ENCODE peak calls at places on chromosome 1, in six cellular contexts. Y is lower leg skin, L is body of pancreas, Z is suprapubic skin, W is A549, N is spleen. V is an unnamed sample.

GRCh38 chr1:69824932-69825331 is 257.2 kb downstream of the LRRC7 start:
- DNase-seq in W (no peak), Y (no peak), N (no peak), L (peak; percentile 8), Z (no peak), V (no peak)

GRCh38 chr1:29896791-29897725 is 660.7 kb downstream of the PTPRU start:
- DNase-seq in W (no peak), N (no peak), L (no peak), Y (peak; percentile 60), Z (peak; percentile 54), V (no peak)

GRCh38 chr1:116150368-116150767 is 39.2 kb downstream of the MAB21L3 start:
- DNase-seq in L (no peak), Y (no peak), Z (no peak), W (no peak), N (no peak), V (no peak)

GRCh38 chr1:28518000-28518744 is 12.3 kb downstream of the RCC1 start:
- DNase-seq in N (peak; percentile 98), L (peak; percentile 91), Z (peak; percentile 94), Y (peak; percentile 97), W (peak; percentile 86), V (peak; percentile 83)

GRCh38 chr1:59272507-59272906 is 24.4 kb upstream of the FGGY start:
- DNase-seq in L (no peak), N (no peak), W (no peak), Z (no peak), Y (no peak), V (no peak)

GRCh38 chr1:45979074-45979777 is 153.2 kb downstream of the PIK3R3 start:
- DNase-seq in Z (no peak), L (no peak), N (no peak), W (peak; percentile 30), Y (no peak), V (no peak)

GRCh38 chr1:62230724-62231123 is 36.1 kb downstream of the L1TD1 start:
- DNase-seq in Y (no peak), Z (no peak), N (no peak), L (no peak), W (peak; percentile 62), V (no peak)

GRCh38 chr1:2279210-2279639 is 51.1 kb downstream of the SKI start:
- DNase-seq in Z (no peak), L (no peak), Y (no peak), W (no peak), N (peak; percentile 82), V (no peak)

GRCh38 chr1:183137782-183138181 is 48.3 kb upstream of the LAMC2 start:
- DNase-seq in L (no peak), Y (no peak), Z (no peak), W (no peak), N (no peak), V (no peak)

GRCh38 chr1:1940123-1940425 is 21.0 kb upstream of the TMEM52 start:
- DNase-seq in L (no peak), W (no peak), Z (no peak), Y (no peak), N (peak; percentile 48), V (no peak)

GRCh38 chr1:193408782-193409293 is 222.4 kb upstream of the B3GALT2 start:
- DNase-seq in W (peak; percentile 43), L (peak; percentile 92), Y (peak; percentile 86), N (no peak), Z (no peak), V (no peak)

GRCh38 chr1:213138892-213139291 is 87.9 kb downstream of the RPS6KC1 start:
- DNase-seq in L (no peak), N (no peak), Z (no peak), W (no peak), Y (no peak), V (no peak)

GRCh38 chr1:35769759-35770446 is at the start of gene CLSPN:
- DNase-seq in W (peak; percentile 92), Z (peak; percentile 97), Y (peak; percentile 98), L (peak; percentile 95), N (peak; percentile 95), V (peak; percentile 93)
- TF ChIP-seq POLR2A in W (peak; percentile 61), Z (no peak), Y (no peak), L (peak; percentile 11), N (no peak), V (peak; percentile 70)

DNA sequence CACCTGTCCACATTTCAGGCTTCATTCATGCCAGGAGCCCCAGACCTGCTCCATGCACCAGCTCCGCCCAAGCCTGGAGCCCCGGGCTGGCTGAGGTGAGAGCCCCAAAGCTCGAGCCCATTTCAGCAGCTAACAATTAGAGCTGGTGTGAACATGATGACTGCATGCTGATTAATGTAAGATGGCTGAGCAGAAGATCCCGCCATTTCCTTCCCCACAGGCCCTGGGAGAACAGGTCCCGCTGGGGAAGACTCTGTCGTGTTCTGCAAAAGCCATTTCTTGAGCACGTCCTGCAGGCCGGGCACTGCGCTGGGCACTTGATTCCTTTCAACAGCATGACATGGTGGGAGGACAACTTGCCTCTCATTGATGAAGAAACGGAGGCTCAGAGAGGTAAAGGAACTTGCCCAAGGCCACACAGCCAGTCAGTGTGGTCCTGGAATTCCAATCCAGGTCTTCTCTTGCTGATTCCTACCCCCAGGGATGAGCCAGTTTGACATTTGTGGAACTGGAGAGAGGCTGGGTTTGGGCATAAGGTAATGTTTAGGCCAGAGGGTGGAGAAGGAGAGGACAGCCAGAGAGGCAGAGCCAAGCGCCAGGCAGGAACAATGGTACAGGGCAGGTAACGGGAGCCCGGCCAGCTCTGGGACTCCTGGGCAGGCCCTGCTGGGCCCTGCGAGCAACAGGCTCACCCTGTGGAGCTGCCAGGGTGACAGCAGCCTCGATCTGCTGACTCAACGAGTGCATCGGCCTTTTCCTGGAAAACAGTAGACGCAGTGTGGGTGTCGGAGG is 28.1 kb upstream of the EPHA2 start:
- DNase-seq in N (no peak), Y (no peak), L (no peak), Z (no peak), W (no peak), V (no peak)
- TF ChIP-seq POLR2A in N (no peak), Y (no peak), L (no peak), Z (no peak), W (no peak), V (no peak)

GRCh38 chr1:11059990-11060948 is at the start of gene SRM:
- DNase-seq in W (peak; percentile 83), Y (peak; percentile 97), Z (no peak), N (peak; percentile 97), L (peak; percentile 94), V (peak; percentile 98)
- TF ChIP-seq POLR2A in W (peak; percentile 82), Y (no peak), Z (no peak), N (no peak), L (peak; percentile 56), V (peak; percentile 82)

GRCh38 chr1:214548988-214549387 is 2.4 kb downstream of the PTPN14 start:
- DNase-seq in L (peak; percentile 74), N (no peak), Y (no peak), Z (no peak), W (no peak), V (no peak)

GRCh38 chr1:214551436-214552173 is at the start of gene PTPN14:
- DNase-seq in N (peak; percentile 87), Y (peak; percentile 95), W (peak; percentile 94), L (peak; percentile 93), Z (peak; percentile 85), V (peak; percentile 52)

GRCh38 chr1:214550339-214551051 is 907 bp downstream of the PTPN14 start:
- DNase-seq in L (peak; percentile 16), Z (no peak), W (no peak), Y (no peak), N (no peak), V (no peak)

GRCh38 chr1:214551052-214551435 is 358 bp downstream of the PTPN14 start:
- DNase-seq in Y (peak; percentile 87), N (peak; percentile 75), W (no peak), L (peak; percentile 68), Z (peak; percentile 86), V (no peak)

GRCh38 chr1:214549604-214550338 is 1.6 kb downstream of the PTPN14 start:
- DNase-seq in Z (no peak), W (peak; percentile 39), L (no peak), N (no peak), Y (no peak), V (no peak)
- TF ChIP-seq POLR2A in Z (no peak), W (no peak), L (no peak), N (no peak), Y (no peak), V (no peak)

GRCh38 chr1:85708826-85709222 is 591 bp upstream of the ZNHIT6 start:
- DNase-seq in W (peak; percentile 66), N (peak; percentile 78), L (no peak), Y (no peak), Z (no peak), V (no peak)

GRCh38 chr1:85705940-85706339 is 2.3 kb downstream of the ZNHIT6 start:
- DNase-seq in N (no peak), L (no peak), Y (no peak), Z (no peak), W (no peak), V (no peak)

GRCh38 chr1:85707267-85707989 is 805 bp downstream of the ZNHIT6 start:
- DNase-seq in Z (no peak), Y (no peak), N (no peak), L (no peak), W (no peak), V (no peak)

GRCh38 chr1:85707990-85708825 is at the start of gene ZNHIT6:
- DNase-seq in Z (peak; percentile 95), L (peak; percentile 93), N (peak; percentile 96), Y (peak; percentile 98), W (peak; percentile 98), V (peak; percentile 39)
- TF ChIP-seq POLR2A in Z (no peak), L (peak; percentile 47), N (no peak), Y (no peak), W (peak; percentile 54), V (peak; percentile 88)

DNA sequence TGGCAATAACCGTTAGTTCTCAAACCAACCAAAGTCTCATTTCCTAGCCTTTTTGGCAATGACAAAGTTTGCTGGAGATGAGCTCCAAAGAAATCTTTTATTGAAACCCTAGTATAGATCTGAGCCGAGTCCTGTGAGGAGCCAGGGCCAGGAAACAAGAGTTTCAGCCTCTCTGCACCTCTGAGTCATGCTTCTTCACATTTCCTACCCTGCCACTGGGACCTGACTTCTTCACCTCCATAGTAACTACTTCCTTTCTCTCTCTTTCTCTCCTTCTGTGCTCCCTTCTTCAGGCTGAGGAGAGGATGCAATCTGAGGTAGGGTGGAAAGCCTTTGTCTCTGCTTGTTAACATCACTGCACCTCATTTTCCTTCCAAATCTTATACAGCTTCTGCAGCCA is 38.7 kb upstream of the IPO9 start:
- DNase-seq in Z (no peak), N (no peak), L (no peak), Y (no peak), W (no peak), V (no peak)
- TF ChIP-seq POLR2A in Z (no peak), N (no peak), L (no peak), Y (no peak), W (no peak), V (no peak)

GRCh38 chr1:40664791-40665190 is 691 bp downstream of the RIMS3 start:
- DNase-seq in Z (no peak), W (no peak), N (no peak), L (no peak), Y (no peak), V (no peak)

GRCh38 chr1:40662864-40663263 is 2.6 kb downstream of the RIMS3 start:
- DNase-seq in Y (no peak), W (no peak), L (no peak), N (no peak), Z (no peak), V (no peak)

GRCh38 chr1:40664167-40664537 is 1.3 kb downstream of the RIMS3 start:
- DNase-seq in N (no peak), L (no peak), Z (no peak), W (no peak), Y (no peak), V (no peak)

GRCh38 chr1:40663324-40664166 is 1.9 kb downstream of the RIMS3 start:
- DNase-seq in Z (no peak), N (no peak), W (no peak), L (no peak), Y (no peak), V (no peak)

GRCh38 chr1:40665335-40666171 is at the start of gene RIMS3:
- DNase-seq in Y (peak; percentile 95), Z (peak; percentile 88), N (peak; percentile 95), W (peak; percentile 55), L (peak; percentile 79), V (peak; percentile 94)
- TF ChIP-seq POLR2A in Y (no peak), Z (no peak), N (no peak), W (no peak), L (no peak), V (no peak)